ENCODE peak calls at places on chromosome 10, in seven cellular contexts. One of them, this sample, is unnamed.

GRCh38 chr10:122287584-122287983 is 16.5 kb downstream of the BTBD16 start:
- DNase-seq in activated CD4-positive, alpha-beta T cell treated with anti-CD3 and anti-CD28 coated beads, Interleukin-2, amount 50 U/mL, for 1 hour: no peak
- DNase-seq in bronchial epithelial cell: no peak
- DNase-seq in fibroblast of pulmonary artery: no peak
- DNase-seq in fibroblast of villous mesenchyme: no peak
- DNase-seq in cardiac muscle cell: no peak
- DNase-seq in foreskin fibroblast: no peak
- DNase-seq in this sample: no peak

GRCh38 chr10:123269675-123270074 is 115.5 kb downstream of the BUB3 start:
- DNase-seq in activated CD4-positive, alpha-beta T cell treated with anti-CD3 and anti-CD28 coated beads, Interleukin-2, amount 50 U/mL, for 1 hour: no peak
- DNase-seq in bronchial epithelial cell: no peak
- DNase-seq in fibroblast of pulmonary artery: no peak
- DNase-seq in fibroblast of villous mesenchyme: no peak
- DNase-seq in cardiac muscle cell: no peak
- DNase-seq in foreskin fibroblast: no peak
- DNase-seq in this sample: no peak

GRCh38 chr10:78475501-78475900 is 441.8 kb downstream of the RPS24 start:
- DNase-seq in activated CD4-positive, alpha-beta T cell treated with anti-CD3 and anti-CD28 coated beads, Interleukin-2, amount 50 U/mL, for 1 hour: no peak
- DNase-seq in bronchial epithelial cell: no peak
- DNase-seq in fibroblast of pulmonary artery: no peak
- DNase-seq in fibroblast of villous mesenchyme: no peak
- DNase-seq in cardiac muscle cell: no peak
- DNase-seq in foreskin fibroblast: no peak
- DNase-seq in this sample: no peak

GRCh38 chr10:91043173-91043910 is 122.5 kb upstream of the ANKRD1 start:
- DNase-seq in activated CD4-positive, alpha-beta T cell treated with anti-CD3 and anti-CD28 coated beads, Interleukin-2, amount 50 U/mL, for 1 hour: no peak
- DNase-seq in bronchial epithelial cell: peak
- DNase-seq in fibroblast of pulmonary artery: peak
- DNase-seq in fibroblast of villous mesenchyme: peak
- DNase-seq in cardiac muscle cell: peak
- DNase-seq in foreskin fibroblast: peak
- DNase-seq in this sample: no peak

GRCh38 chr10:6321880-6322279 is 119.1 kb downstream of the PFKFB3 start:
- DNase-seq in activated CD4-positive, alpha-beta T cell treated with anti-CD3 and anti-CD28 coated beads, Interleukin-2, amount 50 U/mL, for 1 hour: no peak
- DNase-seq in bronchial epithelial cell: peak
- DNase-seq in fibroblast of pulmonary artery: peak
- DNase-seq in fibroblast of villous mesenchyme: peak
- DNase-seq in cardiac muscle cell: no peak
- DNase-seq in foreskin fibroblast: peak
- DNase-seq in this sample: no peak

GRCh38 chr10:46556515-46557318 is at the start of gene GPRIN2:
- DNase-seq in activated CD4-positive, alpha-beta T cell treated with anti-CD3 and anti-CD28 coated beads, Interleukin-2, amount 50 U/mL, for 1 hour: no peak
- DNase-seq in bronchial epithelial cell: no peak
- DNase-seq in fibroblast of pulmonary artery: no peak
- DNase-seq in fibroblast of villous mesenchyme: no peak
- DNase-seq in cardiac muscle cell: peak
- DNase-seq in foreskin fibroblast: no peak
- DNase-seq in this sample: no peak

GRCh38 chr10:43854042-43854441 is 205.4 kb upstream of the ZNF32 start:
- DNase-seq in activated CD4-positive, alpha-beta T cell treated with anti-CD3 and anti-CD28 coated beads, Interleukin-2, amount 50 U/mL, for 1 hour: no peak
- DNase-seq in bronchial epithelial cell: no peak
- DNase-seq in fibroblast of pulmonary artery: peak
- DNase-seq in fibroblast of villous mesenchyme: peak
- DNase-seq in cardiac muscle cell: no peak
- DNase-seq in foreskin fibroblast: peak
- DNase-seq in this sample: no peak

GRCh38 chr10:52387744-52388143 is 73.7 kb downstream of the DKK1 start:
- DNase-seq in activated CD4-positive, alpha-beta T cell treated with anti-CD3 and anti-CD28 coated beads, Interleukin-2, amount 50 U/mL, for 1 hour: no peak
- DNase-seq in bronchial epithelial cell: peak
- DNase-seq in fibroblast of pulmonary artery: peak
- DNase-seq in fibroblast of villous mesenchyme: no peak
- DNase-seq in cardiac muscle cell: no peak
- DNase-seq in foreskin fibroblast: no peak
- DNase-seq in this sample: no peak

GRCh38 chr10:116287906-116288501 is 15.0 kb upstream of the GFRA1 start:
- DNase-seq in activated CD4-positive, alpha-beta T cell treated with anti-CD3 and anti-CD28 coated beads, Interleukin-2, amount 50 U/mL, for 1 hour: no peak
- DNase-seq in bronchial epithelial cell: peak
- DNase-seq in fibroblast of pulmonary artery: peak
- DNase-seq in fibroblast of villous mesenchyme: peak
- DNase-seq in cardiac muscle cell: peak
- DNase-seq in foreskin fibroblast: peak
- DNase-seq in this sample: no peak

GRCh38 chr10:13724484-13724883 is 137.7 kb downstream of the PRPF18 start:
- DNase-seq in activated CD4-positive, alpha-beta T cell treated with anti-CD3 and anti-CD28 coated beads, Interleukin-2, amount 50 U/mL, for 1 hour: no peak
- DNase-seq in bronchial epithelial cell: no peak
- DNase-seq in fibroblast of pulmonary artery: no peak
- DNase-seq in fibroblast of villous mesenchyme: peak
- DNase-seq in cardiac muscle cell: no peak
- DNase-seq in foreskin fibroblast: peak
- DNase-seq in this sample: no peak

GRCh38 chr10:27838291-27838690 is 92.7 kb upstream of the MKX start:
- DNase-seq in activated CD4-positive, alpha-beta T cell treated with anti-CD3 and anti-CD28 coated beads, Interleukin-2, amount 50 U/mL, for 1 hour: no peak
- DNase-seq in bronchial epithelial cell: no peak
- DNase-seq in fibroblast of pulmonary artery: no peak
- DNase-seq in fibroblast of villous mesenchyme: no peak
- DNase-seq in cardiac muscle cell: no peak
- DNase-seq in foreskin fibroblast: no peak
- DNase-seq in this sample: no peak

GRCh38 chr10:124044143-124044862 is 49.1 kb downstream of the CHST15 start:
- DNase-seq in activated CD4-positive, alpha-beta T cell treated with anti-CD3 and anti-CD28 coated beads, Interleukin-2, amount 50 U/mL, for 1 hour: no peak
- DNase-seq in bronchial epithelial cell: no peak
- DNase-seq in fibroblast of pulmonary artery: no peak
- DNase-seq in fibroblast of villous mesenchyme: peak
- DNase-seq in cardiac muscle cell: no peak
- DNase-seq in foreskin fibroblast: no peak
- DNase-seq in this sample: no peak

GRCh38 chr10:128178319-128178937 is 52.2 kb upstream of the MKI67 start:
- DNase-seq in activated CD4-positive, alpha-beta T cell treated with anti-CD3 and anti-CD28 coated beads, Interleukin-2, amount 50 U/mL, for 1 hour: peak
- DNase-seq in bronchial epithelial cell: peak
- DNase-seq in fibroblast of pulmonary artery: peak
- DNase-seq in fibroblast of villous mesenchyme: peak
- DNase-seq in cardiac muscle cell: peak
- DNase-seq in foreskin fibroblast: no peak
- DNase-seq in this sample: peak

GRCh38 chr10:58157076-58157766 is 110.5 kb downstream of the IPMK start:
- DNase-seq in activated CD4-positive, alpha-beta T cell treated with anti-CD3 and anti-CD28 coated beads, Interleukin-2, amount 50 U/mL, for 1 hour: no peak
- DNase-seq in bronchial epithelial cell: peak
- DNase-seq in fibroblast of pulmonary artery: peak
- DNase-seq in fibroblast of villous mesenchyme: peak
- DNase-seq in cardiac muscle cell: no peak
- DNase-seq in foreskin fibroblast: peak
- DNase-seq in this sample: no peak

GRCh38 chr10:8911032-8911431 is 856.5 kb downstream of the GATA3 start:
- DNase-seq in activated CD4-positive, alpha-beta T cell treated with anti-CD3 and anti-CD28 coated beads, Interleukin-2, amount 50 U/mL, for 1 hour: no peak
- DNase-seq in bronchial epithelial cell: no peak
- DNase-seq in fibroblast of pulmonary artery: no peak
- DNase-seq in fibroblast of villous mesenchyme: no peak
- DNase-seq in cardiac muscle cell: no peak
- DNase-seq in foreskin fibroblast: no peak
- DNase-seq in this sample: no peak

GRCh38 chr10:17358461-17358860 is 95.9 kb downstream of the ST8SIA6 start:
- DNase-seq in activated CD4-positive, alpha-beta T cell treated with anti-CD3 and anti-CD28 coated beads, Interleukin-2, amount 50 U/mL, for 1 hour: no peak
- DNase-seq in bronchial epithelial cell: no peak
- DNase-seq in fibroblast of pulmonary artery: no peak
- DNase-seq in fibroblast of villous mesenchyme: no peak
- DNase-seq in cardiac muscle cell: no peak
- DNase-seq in foreskin fibroblast: no peak
- DNase-seq in this sample: no peak

GRCh38 chr10:77156406-77156879 is 481.2 kb downstream of the KCNMA1 start:
- DNase-seq in activated CD4-positive, alpha-beta T cell treated with anti-CD3 and anti-CD28 coated beads, Interleukin-2, amount 50 U/mL, for 1 hour: no peak
- DNase-seq in bronchial epithelial cell: peak
- DNase-seq in fibroblast of pulmonary artery: peak
- DNase-seq in fibroblast of villous mesenchyme: peak
- DNase-seq in cardiac muscle cell: no peak
- DNase-seq in foreskin fibroblast: peak
- DNase-seq in this sample: no peak

GRCh38 chr10:49414496-49414895 is 18.6 kb upstream of the DRGX start:
- DNase-seq in activated CD4-positive, alpha-beta T cell treated with anti-CD3 and anti-CD28 coated beads, Interleukin-2, amount 50 U/mL, for 1 hour: no peak
- DNase-seq in bronchial epithelial cell: no peak
- DNase-seq in fibroblast of pulmonary artery: no peak
- DNase-seq in fibroblast of villous mesenchyme: no peak
- DNase-seq in cardiac muscle cell: no peak
- DNase-seq in foreskin fibroblast: no peak
- DNase-seq in this sample: no peak

GRCh38 chr10:29946953-29947700 is 112.3 kb downstream of the JCAD start:
- DNase-seq in activated CD4-positive, alpha-beta T cell treated with anti-CD3 and anti-CD28 coated beads, Interleukin-2, amount 50 U/mL, for 1 hour: no peak
- DNase-seq in bronchial epithelial cell: peak
- DNase-seq in fibroblast of pulmonary artery: peak
- DNase-seq in fibroblast of villous mesenchyme: peak
- DNase-seq in cardiac muscle cell: no peak
- DNase-seq in foreskin fibroblast: peak
- DNase-seq in this sample: no peak

GRCh38 chr10:89575037-89575436 is 39.6 kb upstream of the SLC16A12 start:
- DNase-seq in activated CD4-positive, alpha-beta T cell treated with anti-CD3 and anti-CD28 coated beads, Interleukin-2, amount 50 U/mL, for 1 hour: no peak
- DNase-seq in bronchial epithelial cell: no peak
- DNase-seq in fibroblast of pulmonary artery: no peak
- DNase-seq in fibroblast of villous mesenchyme: no peak
- DNase-seq in cardiac muscle cell: no peak
- DNase-seq in foreskin fibroblast: peak
- DNase-seq in this sample: no peak

GRCh38 chr10:34116220-34116623 is 698.9 kb downstream of the PARD3 start:
- DNase-seq in activated CD4-positive, alpha-beta T cell treated with anti-CD3 and anti-CD28 coated beads, Interleukin-2, amount 50 U/mL, for 1 hour: no peak
- DNase-seq in bronchial epithelial cell: peak
- DNase-seq in fibroblast of pulmonary artery: no peak
- DNase-seq in fibroblast of villous mesenchyme: peak
- DNase-seq in cardiac muscle cell: peak
- DNase-seq in foreskin fibroblast: no peak
- DNase-seq in this sample: no peak

This sample was measured in effector CD4-positive, alpha-beta T cell.